ENCODE peak calls at places on chromosomes 6 and 20, in eight cellular contexts. E, J, G, Y, H, Z, T and F are unnamed samples.

GRCh38 chr6:138157986-138158638 is 3.6 kb upstream of the ARFGEF3 start:
- DNase-seq in J (no peak), Z (no peak), Y (no peak), E (no peak), G (no peak), T (no peak), H (no peak), F (no peak)

GRCh38 chr20:41393705-41394066 is 27.1 kb upstream of the EMILIN3 start:
- DNase-seq in T (no peak), Y (no peak), E (no peak), H (no peak), J (no peak), G (no peak), Z (no peak), F (no peak)

GRCh38 chr6:90249458-90249857 is 47.2 kb downstream of the BACH2 start:
- DNase-seq in G (no peak), Z (no peak), J (no peak), E (no peak), Y (no peak), H (no peak), T (no peak), F (no peak)

GRCh38 chr6:40344566-40345185 is 242.5 kb downstream of the LRFN2 start:
- DNase-seq in J (no peak), E (peak; percentile 48), Z (peak; percentile 48), T (no peak), G (no peak), Y (no peak), H (peak; percentile 13), F (peak; percentile 71)

GRCh38 chr6:71287038-71287437 is 1.6 kb upstream of the OGFRL1 start:
- DNase-seq in T (no peak), E (peak; percentile 65), G (no peak), J (peak; percentile 13), H (peak; percentile 43), Y (no peak), Z (peak; percentile 71), F (no peak)

GRCh38 chr6:7888587-7889357 is 21.8 kb downstream of the TXNDC5 start:
- DNase-seq in Z (no peak), Y (no peak), H (no peak), T (no peak), G (no peak), J (no peak), E (no peak), F (no peak)

GRCh38 chr6:96562886-96563285 is at the start of gene FHL5:
- DNase-seq in J (no peak), Z (no peak), Y (no peak), T (no peak), G (no peak), E (no peak), H (no peak), F (no peak)

GRCh38 chr6:148818939-148819575 is 72.2 kb downstream of the UST start:
- DNase-seq in J (no peak), H (no peak), Z (no peak), T (no peak), Y (no peak), E (no peak), G (no peak), F (no peak)

GRCh38 chr6:88748141-88748540 is 215.3 kb downstream of the RNGTT start:
- DNase-seq in Y (no peak), T (no peak), G (no peak), E (no peak), H (no peak), Z (no peak), J (no peak), F (no peak)

DNA sequence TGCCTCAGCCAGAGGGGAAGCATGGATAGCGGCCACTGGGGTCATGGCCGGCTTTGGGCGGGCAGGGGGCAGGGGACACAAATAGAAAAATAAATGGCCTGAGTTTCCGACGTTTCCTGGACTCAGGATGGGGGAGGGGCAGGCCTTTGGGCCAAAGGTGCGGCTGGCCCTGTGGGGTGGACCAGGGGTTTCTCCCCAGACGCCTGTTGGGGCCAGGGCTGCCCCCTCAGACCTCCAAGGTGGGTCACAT is 6.4 kb upstream of the TCEA2 start:
- DNase-seq in T (no peak), Z (no peak), J (no peak), E (no peak), G (no peak), Y (no peak), H (no peak), F (no peak)
- TF ChIP-seq POLR2AphosphoS5 in T (no peak), Z (no peak), J (no peak), E (no peak), G (no peak), Y (no peak), H (no peak), F (no peak)

DNA sequence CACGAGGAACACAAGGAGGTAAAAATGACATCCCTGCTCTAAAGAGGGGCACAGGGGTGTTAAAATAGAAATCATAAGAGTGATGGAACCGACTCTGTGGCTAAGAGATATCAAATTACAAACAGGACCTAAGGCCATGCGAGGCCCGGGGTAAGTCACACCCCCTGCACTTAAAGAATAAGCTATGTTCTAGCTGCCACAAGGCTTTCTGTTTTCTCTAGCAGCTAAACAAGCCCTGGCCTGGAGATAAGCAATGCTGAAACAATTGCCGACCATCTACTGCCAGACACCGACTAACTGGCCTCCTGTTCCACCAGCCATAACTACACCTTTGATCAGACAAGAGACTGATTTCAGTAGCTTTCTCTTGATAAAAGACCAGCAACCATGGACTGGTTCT is 32.4 kb downstream of the MDGA1 start:
- DNase-seq in J (no peak), Z (no peak), E (no peak), G (no peak), T (no peak), Y (no peak), H (no peak), F (no peak)
- H3K27ac ChIP-seq in J (no peak overlapping the region), Z (no peak overlapping the region), E (no peak overlapping the region), G (no peak overlapping the region), T (no peak overlapping the region), Y (no peak overlapping the region), H (no peak overlapping the region), F (no peak overlapping the region)

DNA sequence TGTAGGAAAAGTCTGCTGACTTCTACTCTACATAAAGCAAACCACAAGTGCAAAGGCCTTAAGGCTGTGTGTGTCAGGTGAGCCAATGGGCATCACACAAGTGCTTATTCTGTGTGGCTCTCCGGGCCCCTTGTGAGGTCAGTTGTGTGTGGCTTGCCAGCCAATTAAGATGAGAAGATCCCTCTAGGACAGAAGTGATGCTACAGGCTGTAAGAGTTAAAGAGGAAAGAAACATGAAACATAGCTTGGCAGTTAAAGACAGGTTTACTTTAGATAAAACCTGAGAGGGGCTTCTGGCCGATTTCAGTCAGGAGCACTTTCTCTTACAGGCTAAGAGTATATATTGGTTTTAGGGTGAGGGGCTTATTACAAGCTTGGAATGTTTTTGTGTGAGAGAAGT is 242.4 kb downstream of the NFATC2 start:
- DNase-seq in T (no peak), Y (no peak), H (no peak), G (no peak), J (no peak), E (no peak), Z (no peak), F (no peak)
- H3K9me3 ChIP-seq in T (peaks cover 2% of the 10 kb centered on the region), Y (peaks cover 10% of the 10 kb centered on the region), H (peaks cover 10% of the 10 kb centered on the region), G (no peaks in the 10 kb centered on the region), J (no peaks in the 10 kb centered on the region), E (no peaks in the 10 kb centered on the region), Z (no peaks in the 10 kb centered on the region), F (no peaks in the 10 kb centered on the region)

DNA sequence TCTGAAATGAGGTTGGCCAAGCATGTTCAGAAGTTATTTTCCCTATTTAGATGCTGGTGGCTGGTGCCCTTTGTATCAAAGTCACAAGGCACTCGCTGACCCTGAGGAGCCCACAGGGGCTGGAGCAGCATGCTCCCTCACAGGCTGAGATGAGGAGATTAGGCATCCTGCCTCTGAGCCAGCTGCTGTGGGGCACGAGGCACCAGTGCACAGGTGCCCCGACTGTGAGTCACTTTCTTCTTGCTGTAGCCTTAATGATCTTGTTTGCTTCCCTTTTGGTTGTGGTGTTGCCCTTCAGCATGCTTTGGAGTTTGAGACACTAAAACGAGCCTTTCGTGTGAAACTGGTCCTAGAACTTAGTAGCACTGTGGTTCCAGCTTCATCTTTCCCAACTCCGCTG is 4.3 kb downstream of the PSMG4 start:
- DNase-seq in Z (no peak), Y (no peak), G (no peak), E (no peak), J (no peak), T (no peak), H (no peak), F (no peak)
- TF ChIP-seq POLR2AphosphoS5 in Z (no peak), Y (no peak), G (no peak), E (no peak), J (no peak), T (no peak), H (no peak), F (no peak)

GRCh38 chr6:68730291-68731054 is 95.4 kb downstream of the ADGRB3 start:
- DNase-seq in Y (no peak), E (no peak), T (no peak), G (no peak), J (no peak), H (no peak), Z (no peak), F (no peak)
- H3K27ac ChIP-seq in Y (no peak overlapping the region), E (no peak overlapping the region), T (no peak overlapping the region), G (no peak overlapping the region), J (no peak overlapping the region), H (no peak overlapping the region), Z (no peak overlapping the region), F (no peak overlapping the region)